ENCODE peak calls at places on chromosome 2, in eight cellular contexts. L, Y, U, I, K, E, H and G are unnamed samples.

GRCh38 chr2:3066831-3067230 is 310.8 kb downstream of the EIPR1 start:
- DNase-seq in H (no peak), I (no peak), Y (no peak), K (no peak), U (no peak), L (no peak), E (no peak), G (no peak)

GRCh38 chr2:148528356-148529064 is 116.0 kb upstream of the EPC2 start:
- DNase-seq in H (no peak), U (no peak), K (no peak), L (no peak), I (no peak), Y (no peak), E (no peak), G (peak; percentile 22)

GRCh38 chr2:187542123-187542522 is 12.1 kb downstream of the TFPI start:
- DNase-seq in K (no peak), Y (no peak), H (no peak), U (no peak), E (no peak), L (no peak), I (no peak), G (no peak)

GRCh38 chr2:227115761-227116160 is 48.2 kb downstream of the COL4A4 start:
- DNase-seq in E (no peak), U (no peak), Y (no peak), I (no peak), K (no peak), H (no peak), L (no peak), G (no peak)

GRCh38 chr2:74991977-74992376 is 33.5 kb downstream of the POLE4 start:
- DNase-seq in H (no peak), E (peak; percentile 13), U (no peak), Y (no peak), K (no peak), I (peak; percentile 35), L (no peak), G (no peak)

GRCh38 chr2:40213071-40213470 is 238.8 kb downstream of the SLC8A1 start:
- DNase-seq in E (no peak), U (no peak), K (peak; percentile 12), H (no peak), Y (no peak), L (no peak), I (no peak), G (peak; percentile 27)

GRCh38 chr2:47572136-47572535 is 169.2 kb downstream of the MSH2 start:
- DNase-seq in E (no peak), K (no peak), I (no peak), H (no peak), U (no peak), L (no peak), Y (no peak), G (no peak)

GRCh38 chr2:204511021-204511420 is 34.3 kb upstream of the PARD3B start:
- DNase-seq in L (no peak), I (no peak), Y (no peak), K (peak; percentile 13), U (no peak), E (no peak), H (no peak), G (no peak)

GRCh38 chr2:230925879-230926765 is 1.1 kb upstream of the GPR55 start:
- DNase-seq in L (no peak), E (no peak), U (no peak), I (no peak), Y (no peak), H (no peak), K (no peak), G (no peak)

GRCh38 chr2:235140801-235141081 is 188.9 kb downstream of the SH3BP4 start:
- DNase-seq in Y (no peak), K (no peak), L (no peak), E (no peak), H (no peak), U (no peak), I (no peak), G (no peak)

GRCh38 chr2:168475636-168476035 is 19.6 kb downstream of the CERS6 start:
- DNase-seq in K (no peak), U (no peak), I (no peak), E (no peak), H (no peak), L (no peak), Y (no peak), G (no peak)

GRCh38 chr2:69097148-69097610 is 84.2 kb downstream of the ANTXR1 start:
- DNase-seq in H (no peak), L (no peak), K (peak; percentile 2), U (no peak), Y (no peak), I (no peak), E (no peak), G (no peak)

GRCh38 chr2:6214471-6214870 is 522.3 kb downstream of the SOX11 start:
- DNase-seq in I (no peak), E (no peak), K (no peak), H (no peak), U (no peak), L (no peak), Y (no peak), G (no peak)